ENCODE peak calls at places on chromosomes 6 and 20, in four cellular contexts. One of them, this sample, is unnamed.

GRCh38 chr6:156515242-156515641 is 261.9 kb upstream of the ARID1B start:
- DNase-seq in H54: no peak
- DNase-seq in uterus: no peak
- DNase-seq in breast epithelium: no peak
- DNase-seq in this sample: no peak

GRCh38 chr20:16904751-16905150 is 156.6 kb downstream of the OTOR start:
- DNase-seq in H54: no peak
- DNase-seq in uterus: no peak
- DNase-seq in breast epithelium: no peak
- DNase-seq in this sample: no peak

GRCh38 chr6:140960566-140960965 is 1172.2 kb upstream of the GJE1 start:
- DNase-seq in uterus: no peak
- DNase-seq in breast epithelium: no peak
- DNase-seq in H54: no peak
- DNase-seq in this sample: no peak

GRCh38 chr20:35276408-35276807 is 1.5 kb downstream of the MMP24OS start:
- DNase-seq in uterus: no peak
- DNase-seq in breast epithelium: no peak
- DNase-seq in H54: no peak
- DNase-seq in this sample: no peak

GRCh38 chr6:66376021-66376420 is 669.0 kb upstream of the EYS start:
- DNase-seq in breast epithelium: no peak
- DNase-seq in uterus: no peak
- DNase-seq in H54: no peak
- DNase-seq in this sample: no peak

GRCh38 chr20:59074456-59074855 is 31.9 kb upstream of the PRELID3B start:
- DNase-seq in breast epithelium: no peak
- DNase-seq in H54: no peak
- DNase-seq in uterus: no peak
- DNase-seq in this sample: no peak

GRCh38 chr6:138923561-138923960 is 64.5 kb downstream of the REPS1 start:
- DNase-seq in breast epithelium: no peak
- DNase-seq in H54: no peak
- DNase-seq in uterus: no peak
- DNase-seq in this sample: no peak

GRCh38 chr6:150891886-150892485 is 26.5 kb downstream of the MTHFD1L start:
- DNase-seq in H54: no peak
- DNase-seq in breast epithelium: peak
- DNase-seq in uterus: peak
- DNase-seq in this sample: no peak

GRCh38 chr6:158086706-158087518 is 81.2 kb downstream of the SERAC1 start:
- DNase-seq in uterus: no peak
- DNase-seq in breast epithelium: no peak
- DNase-seq in H54: no peak
- DNase-seq in this sample: no peak

GRCh38 chr6:5142915-5143314 is 57.8 kb downstream of the PPP1R3G start:
- DNase-seq in H54: no peak
- DNase-seq in breast epithelium: no peak
- DNase-seq in uterus: no peak
- DNase-seq in this sample: no peak

GRCh38 chr20:24698706-24699206 is 229.3 kb downstream of the SYNDIG1 start:
- DNase-seq in breast epithelium: no peak
- DNase-seq in H54: no peak
- DNase-seq in uterus: no peak
- DNase-seq in this sample: no peak

GRCh38 chr6:122322824-122323223 is 76.6 kb upstream of the HSF2 start:
- DNase-seq in uterus: no peak
- DNase-seq in H54: no peak
- DNase-seq in breast epithelium: no peak
- DNase-seq in this sample: no peak

GRCh38 chr20:653110-653589 is at the start of gene SRXN1:
- DNase-seq in H54: peak
- DNase-seq in breast epithelium: peak
- DNase-seq in uterus: peak
- DNase-seq in this sample: peak
- TF ChIP-seq POLR2A in H54: peak
- TF ChIP-seq POLR2A in breast epithelium: no peak
- TF ChIP-seq POLR2A in uterus: no peak
- TF ChIP-seq POLR2A in this sample: peak

GRCh38 chr6:41546475-41546865 is 289 bp downstream of the FOXP4 start:
- DNase-seq in breast epithelium: no peak
- DNase-seq in H54: no peak
- DNase-seq in uterus: no peak
- DNase-seq in this sample: no peak
- TF ChIP-seq POLR2A in breast epithelium: no peak
- TF ChIP-seq POLR2A in H54: peak
- TF ChIP-seq POLR2A in uterus: no peak
- TF ChIP-seq POLR2A in this sample: no peak

GRCh38 chr20:17910828-17911294 is 57.7 kb downstream of the SNX5 start:
- DNase-seq in breast epithelium: no peak
- DNase-seq in H54: no peak
- DNase-seq in uterus: peak
- DNase-seq in this sample: no peak
- TF ChIP-seq POLR2A in breast epithelium: no peak
- TF ChIP-seq POLR2A in H54: no peak
- TF ChIP-seq POLR2A in uterus: no peak
- TF ChIP-seq POLR2A in this sample: no peak

DNA sequence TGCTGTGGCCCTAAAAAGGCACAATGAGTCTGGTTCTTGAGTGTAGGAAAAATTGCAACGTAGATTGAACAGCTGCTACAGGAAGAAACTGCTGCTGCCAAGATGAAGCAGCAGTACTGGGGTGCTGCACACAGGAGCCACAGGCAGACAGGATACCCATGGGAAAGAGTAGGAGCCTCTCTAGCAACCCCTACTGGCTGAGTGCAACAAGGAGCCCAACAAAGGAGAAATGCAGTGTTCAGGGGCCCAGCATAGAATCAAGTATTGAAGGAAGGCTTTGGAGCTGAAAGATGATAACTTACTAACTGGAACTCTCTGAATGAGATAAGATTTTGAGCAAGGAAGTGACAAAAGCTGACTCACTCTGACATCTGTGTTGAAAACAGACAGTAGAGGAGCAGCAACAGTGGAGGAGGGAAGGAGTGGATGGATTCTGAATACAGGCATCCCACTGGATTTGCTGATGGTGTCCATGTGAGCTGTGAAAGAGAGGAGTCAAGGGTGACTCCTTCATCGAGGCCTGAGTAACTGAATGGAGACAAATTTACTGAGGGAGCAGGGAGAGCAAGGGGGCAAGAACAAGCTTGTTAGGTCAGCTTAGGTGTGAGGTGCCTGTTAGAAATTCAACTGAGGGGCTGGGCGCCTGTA is 534.7 kb upstream of the JARID2 start:
- DNase-seq in H54: peak
- DNase-seq in uterus: no peak
- DNase-seq in breast epithelium: no peak
- DNase-seq in this sample: peak
- TF ChIP-seq POLR2A in H54: no peak
- TF ChIP-seq POLR2A in uterus: no peak
- TF ChIP-seq POLR2A in breast epithelium: no peak
- TF ChIP-seq POLR2A in this sample: no peak

DNA sequence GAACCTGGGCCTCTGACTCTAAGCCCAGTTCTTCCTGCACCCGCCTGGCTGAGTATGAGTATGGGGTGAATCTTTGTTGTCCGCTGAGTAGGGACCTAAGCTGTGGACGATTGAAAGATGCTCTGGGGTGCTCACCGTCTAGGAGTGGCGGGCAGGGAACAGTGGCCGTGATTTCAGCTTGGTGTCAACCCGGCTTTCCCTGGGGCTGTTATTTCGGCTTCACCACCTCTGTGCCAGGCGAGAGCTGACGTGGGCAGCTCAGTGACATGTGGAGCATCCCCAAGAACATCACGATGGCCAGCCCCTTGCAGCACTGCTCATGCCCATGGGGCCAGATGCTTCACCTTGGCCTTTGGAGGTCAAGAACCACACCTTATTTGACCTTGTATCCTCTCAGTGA is 102.6 kb downstream of the TOX2 start:
- DNase-seq in H54: no peak
- DNase-seq in breast epithelium: no peak
- DNase-seq in uterus: no peak
- DNase-seq in this sample: no peak
- TF ChIP-seq POLR2A in H54: no peak
- TF ChIP-seq POLR2A in breast epithelium: no peak
- TF ChIP-seq POLR2A in uterus: no peak
- TF ChIP-seq POLR2A in this sample: no peak

GRCh38 chr6:136792066-136792944 is at the start of gene MAP3K5:
- DNase-seq in uterus: peak
- DNase-seq in H54: peak
- DNase-seq in breast epithelium: peak
- DNase-seq in this sample: peak
- TF ChIP-seq POLR2A in uterus: peak
- TF ChIP-seq POLR2A in H54: peak
- TF ChIP-seq POLR2A in breast epithelium: no peak
- TF ChIP-seq POLR2A in this sample: peak

DNA sequence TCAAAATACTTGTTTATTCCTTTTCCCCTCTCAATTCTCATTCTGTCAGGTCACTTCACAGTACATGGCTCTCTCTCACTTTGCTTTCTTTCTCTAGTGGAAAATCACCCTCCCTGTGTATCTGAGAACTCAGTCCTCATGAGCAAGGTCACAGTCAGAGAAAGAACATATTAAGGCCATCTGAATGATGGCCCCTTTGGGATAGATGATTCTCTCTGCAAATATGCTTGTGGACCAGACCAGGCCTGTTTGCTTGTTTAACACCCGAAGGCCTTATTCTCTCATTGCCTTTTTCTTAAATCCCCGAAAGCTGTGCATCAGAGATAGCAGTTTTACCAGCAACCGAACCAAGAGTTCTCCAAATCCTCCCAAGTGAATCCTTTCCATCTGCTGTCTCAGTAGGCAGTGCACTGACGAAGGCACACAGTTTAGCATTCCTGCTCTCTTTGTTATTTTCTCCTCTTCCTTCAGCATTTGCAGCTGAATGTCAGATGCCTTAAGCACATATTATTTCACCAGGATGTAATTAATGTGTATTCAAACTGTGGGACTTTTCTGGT is 79.8 kb downstream of the TRMT6 start:
- DNase-seq in uterus: no peak
- DNase-seq in breast epithelium: no peak
- DNase-seq in H54: no peak
- DNase-seq in this sample: no peak
- TF ChIP-seq POLR2A in uterus: no peak
- TF ChIP-seq POLR2A in breast epithelium: no peak
- TF ChIP-seq POLR2A in H54: no peak
- TF ChIP-seq POLR2A in this sample: no peak

DNA sequence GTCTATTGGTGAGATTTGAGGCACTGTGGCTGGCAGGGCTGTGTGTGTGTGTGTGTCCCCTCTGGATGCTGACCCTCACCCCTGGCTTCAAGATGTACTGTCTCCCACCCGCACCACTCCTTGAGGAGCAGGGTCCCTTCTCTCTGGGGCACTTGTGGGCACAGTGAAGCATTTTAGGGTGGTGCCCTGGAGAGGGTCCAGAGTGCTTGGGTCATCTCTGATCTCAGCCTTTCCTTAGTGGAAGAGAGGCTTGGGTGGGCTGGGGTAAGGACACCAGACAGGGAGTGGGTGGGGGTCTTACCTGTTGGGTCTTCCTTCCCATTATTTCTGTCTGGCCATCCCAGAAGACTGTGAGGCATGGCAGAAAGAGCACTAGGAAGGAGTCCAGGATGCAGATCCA is 66.1 kb downstream of the EFCAB8 start:
- DNase-seq in H54: no peak
- DNase-seq in breast epithelium: no peak
- DNase-seq in uterus: no peak
- DNase-seq in this sample: no peak
- TF ChIP-seq POLR2A in H54: no peak
- TF ChIP-seq POLR2A in breast epithelium: no peak
- TF ChIP-seq POLR2A in uterus: no peak
- TF ChIP-seq POLR2A in this sample: no peak

This sample was measured in GM12892.